ENCODE peak calls at places on chromosomes 11 and 22, in seven cellular contexts. E, P, R, I, Z, T and G are unnamed samples.

GRCh38 chr11:84714316-84714780 is 912.8 kb downstream of the DLG2 start:
- DNase-seq in R (peak; percentile 58), P (no peak), I (peak; percentile 61), E (no peak), Z (peak; percentile 61), T (peak; percentile 41), G (peak; percentile 34)

GRCh38 chr11:131373326-131373725 is 2.9 kb downstream of the NTM start:
- DNase-seq in I (no peak), Z (no peak), T (no peak), R (no peak), P (no peak), E (no peak), G (no peak)

GRCh38 chr11:120182357-120182756 is 28.5 kb upstream of the OAF start:
- DNase-seq in T (no peak), P (no peak), E (no peak), R (no peak), Z (no peak), I (no peak), G (no peak)

GRCh38 chr11:107973641-107974040 is 35.1 kb upstream of the CUL5 start:
- DNase-seq in P (no peak), T (no peak), I (no peak), E (no peak), R (no peak), Z (no peak), G (no peak)

GRCh38 chr11:117415358-117415896 is 87.8 kb downstream of the CEP164 start:
- DNase-seq in I (no peak), P (no peak), Z (no peak), E (no peak), T (no peak), R (no peak), G (no peak)

GRCh38 chr11:44274404-44274803 is 35.5 kb downstream of the ALX4 start:
- DNase-seq in Z (no peak), P (no peak), I (no peak), E (no peak), T (no peak), R (no peak), G (no peak)

GRCh38 chr11:65132238-65132987 is 1.9 kb downstream of the SYVN1 start:
- DNase-seq in I (peak; percentile 30), T (no peak), E (no peak), Z (no peak), P (no peak), R (no peak), G (no peak)

GRCh38 chr22:48960981-48961655 is 866.6 kb downstream of the BRD1 start:
- DNase-seq in P (no peak), I (no peak), E (no peak), T (no peak), Z (no peak), R (no peak), G (peak; percentile 32)